ENCODE peak calls at places on chromosome 12, in seven cellular contexts. One of them, this sample, is unnamed.

GRCh38 chr12:88646824-88647223 is 66.6 kb upstream of the KITLG start:
- DNase-seq in WERI-Rb-1: no peak
- DNase-seq in hepatocyte: no peak
- DNase-seq in thoracic aorta: no peak
- DNase-seq in prostate gland: no peak
- DNase-seq in HCT116: no peak
- DNase-seq in astrocyte of the spinal cord: no peak
- DNase-seq in this sample: no peak

GRCh38 chr12:11482955-11483354 is 87.6 kb upstream of the PRB2 start:
- DNase-seq in thoracic aorta: no peak
- DNase-seq in astrocyte of the spinal cord: peak; percentile 79
- DNase-seq in hepatocyte: no peak
- DNase-seq in WERI-Rb-1: no peak
- DNase-seq in HCT116: no peak
- DNase-seq in prostate gland: no peak
- DNase-seq in this sample: peak; percentile 48

GRCh38 chr12:111156304-111156703 is 212.6 kb downstream of the PHETA1 start:
- DNase-seq in hepatocyte: no peak
- DNase-seq in astrocyte of the spinal cord: no peak
- DNase-seq in prostate gland: no peak
- DNase-seq in WERI-Rb-1: no peak
- DNase-seq in thoracic aorta: no peak
- DNase-seq in HCT116: peak; percentile 2
- DNase-seq in this sample: no peak

GRCh38 chr12:26135010-26135420 is 10.2 kb upstream of the BHLHE41 start:
- DNase-seq in astrocyte of the spinal cord: peak; percentile 87
- DNase-seq in hepatocyte: no peak
- DNase-seq in HCT116: no peak
- DNase-seq in prostate gland: peak; percentile 58
- DNase-seq in thoracic aorta: peak; percentile 43
- DNase-seq in WERI-Rb-1: no peak
- DNase-seq in this sample: peak; percentile 10

GRCh38 chr12:70664463-70664862 is 27.2 kb upstream of the PTPRB start:
- DNase-seq in HCT116: no peak
- DNase-seq in thoracic aorta: no peak
- DNase-seq in prostate gland: no peak
- DNase-seq in astrocyte of the spinal cord: peak; percentile 47
- DNase-seq in hepatocyte: no peak
- DNase-seq in WERI-Rb-1: no peak
- DNase-seq in this sample: no peak

GRCh38 chr12:27077586-27077985 is 4.8 kb downstream of the C12orf71 start:
- DNase-seq in HCT116: no peak
- DNase-seq in thoracic aorta: no peak
- DNase-seq in astrocyte of the spinal cord: no peak
- DNase-seq in hepatocyte: no peak
- DNase-seq in prostate gland: no peak
- DNase-seq in WERI-Rb-1: no peak
- DNase-seq in this sample: no peak

GRCh38 chr12:1369460-1369859 is 224.9 kb downstream of the FBXL14 start:
- DNase-seq in thoracic aorta: no peak
- DNase-seq in WERI-Rb-1: peak; percentile 23
- DNase-seq in astrocyte of the spinal cord: no peak
- DNase-seq in HCT116: no peak
- DNase-seq in hepatocyte: no peak
- DNase-seq in prostate gland: no peak
- DNase-seq in this sample: no peak

GRCh38 chr12:29695026-29695425 is 88.7 kb downstream of the TMTC1 start:
- DNase-seq in prostate gland: no peak
- DNase-seq in astrocyte of the spinal cord: no peak
- DNase-seq in thoracic aorta: no peak
- DNase-seq in WERI-Rb-1: no peak
- DNase-seq in hepatocyte: no peak
- DNase-seq in HCT116: no peak
- DNase-seq in this sample: peak; percentile 74

GRCh38 chr12:82415402-82415801 is 57.1 kb downstream of the METTL25 start:
- DNase-seq in prostate gland: no peak
- DNase-seq in HCT116: no peak
- DNase-seq in astrocyte of the spinal cord: peak; percentile 52
- DNase-seq in thoracic aorta: no peak
- DNase-seq in hepatocyte: no peak
- DNase-seq in WERI-Rb-1: no peak
- DNase-seq in this sample: no peak

GRCh38 chr12:95942106-95942531 is 295 bp downstream of the CCDC38 start:
- DNase-seq in astrocyte of the spinal cord: peak; percentile 3
- DNase-seq in HCT116: no peak
- DNase-seq in thoracic aorta: no peak
- DNase-seq in hepatocyte: no peak
- DNase-seq in prostate gland: no peak
- DNase-seq in WERI-Rb-1: no peak
- DNase-seq in this sample: no peak

GRCh38 chr12:31896514-31897039 is 62.6 kb upstream of the RESF1 start:
- DNase-seq in thoracic aorta: no peak
- DNase-seq in hepatocyte: peak; percentile 60
- DNase-seq in WERI-Rb-1: no peak
- DNase-seq in prostate gland: peak; percentile 7
- DNase-seq in HCT116: no peak
- DNase-seq in astrocyte of the spinal cord: peak; percentile 64
- DNase-seq in this sample: peak; percentile 6

GRCh38 chr12:14810953-14811483 is 3.0 kb downstream of the SMCO3 start:
- DNase-seq in prostate gland: peak; percentile 13
- DNase-seq in WERI-Rb-1: peak; percentile 28
- DNase-seq in thoracic aorta: no peak
- DNase-seq in HCT116: no peak
- DNase-seq in hepatocyte: peak; percentile 55
- DNase-seq in astrocyte of the spinal cord: peak; percentile 24
- DNase-seq in this sample: no peak

GRCh38 chr12:110079477-110080400 is 31.4 kb upstream of the C12orf76 start:
- DNase-seq in hepatocyte: peak; percentile 13
- DNase-seq in HCT116: no peak
- DNase-seq in astrocyte of the spinal cord: no peak
- DNase-seq in WERI-Rb-1: no peak
- DNase-seq in thoracic aorta: no peak
- DNase-seq in prostate gland: no peak
- DNase-seq in this sample: no peak

GRCh38 chr12:123928274-123928865 is 44.3 kb downstream of the CCDC92 start:
- DNase-seq in prostate gland: no peak
- DNase-seq in WERI-Rb-1: peak; percentile 65
- DNase-seq in HCT116: no peak
- DNase-seq in thoracic aorta: no peak
- DNase-seq in hepatocyte: no peak
- DNase-seq in astrocyte of the spinal cord: no peak
- DNase-seq in this sample: no peak

GRCh38 chr12:110039085-110039807 is 9.1 kb downstream of the C12orf76 start:
- DNase-seq in prostate gland: peak; percentile 60
- DNase-seq in hepatocyte: peak; percentile 80
- DNase-seq in astrocyte of the spinal cord: peak; percentile 91
- DNase-seq in thoracic aorta: peak; percentile 10
- DNase-seq in HCT116: no peak
- DNase-seq in WERI-Rb-1: no peak
- DNase-seq in this sample: peak; percentile 93

GRCh38 chr12:43241971-43242370 is 310.0 kb downstream of the ADAMTS20 start:
- DNase-seq in WERI-Rb-1: no peak
- DNase-seq in HCT116: no peak
- DNase-seq in astrocyte of the spinal cord: peak; percentile 50
- DNase-seq in thoracic aorta: no peak
- DNase-seq in prostate gland: no peak
- DNase-seq in hepatocyte: no peak
- DNase-seq in this sample: peak; percentile 39

GRCh38 chr12:31647106-31647505 is 12.4 kb upstream of the ETFBKMT start:
- DNase-seq in hepatocyte: no peak
- DNase-seq in astrocyte of the spinal cord: no peak
- DNase-seq in prostate gland: no peak
- DNase-seq in thoracic aorta: no peak
- DNase-seq in WERI-Rb-1: peak; percentile 35
- DNase-seq in HCT116: no peak
- DNase-seq in this sample: no peak

GRCh38 chr12:106128526-106129430 is 10.0 kb downstream of the NUAK1 start:
- DNase-seq in prostate gland: no peak
- DNase-seq in astrocyte of the spinal cord: no peak
- DNase-seq in WERI-Rb-1: no peak
- DNase-seq in HCT116: no peak
- DNase-seq in hepatocyte: no peak
- DNase-seq in thoracic aorta: no peak
- DNase-seq in this sample: no peak

GRCh38 chr12:3456809-3457208 is 34.2 kb upstream of the PRMT8 start:
- DNase-seq in thoracic aorta: no peak
- DNase-seq in WERI-Rb-1: peak; percentile 72
- DNase-seq in prostate gland: no peak
- DNase-seq in HCT116: no peak
- DNase-seq in astrocyte of the spinal cord: no peak
- DNase-seq in hepatocyte: no peak
- DNase-seq in this sample: no peak

GRCh38 chr12:7142809-7143465 is 12.8 kb downstream of the CLSTN3 start:
- DNase-seq in HCT116: no peak
- DNase-seq in astrocyte of the spinal cord: no peak
- DNase-seq in hepatocyte: no peak
- DNase-seq in prostate gland: no peak
- DNase-seq in thoracic aorta: no peak
- DNase-seq in WERI-Rb-1: no peak
- DNase-seq in this sample: no peak

GRCh38 chr12:54648265-54648664 is at the start of gene DCD:
- DNase-seq in hepatocyte: no peak
- DNase-seq in prostate gland: no peak
- DNase-seq in thoracic aorta: no peak
- DNase-seq in astrocyte of the spinal cord: no peak
- DNase-seq in WERI-Rb-1: no peak
- DNase-seq in HCT116: no peak
- DNase-seq in this sample: no peak

GRCh38 chr12:6148061-6148460 is 23.6 kb upstream of the VWF start:
- DNase-seq in WERI-Rb-1: no peak
- DNase-seq in thoracic aorta: no peak
- DNase-seq in prostate gland: no peak
- DNase-seq in astrocyte of the spinal cord: no peak
- DNase-seq in HCT116: no peak
- DNase-seq in hepatocyte: no peak
- DNase-seq in this sample: no peak

GRCh38 chr12:120962487-120963054 is 15.8 kb upstream of the HNF1A start:
- DNase-seq in HCT116: no peak
- DNase-seq in prostate gland: no peak
- DNase-seq in WERI-Rb-1: no peak
- DNase-seq in hepatocyte: no peak
- DNase-seq in thoracic aorta: no peak
- DNase-seq in astrocyte of the spinal cord: no peak
- DNase-seq in this sample: peak; percentile 19

GRCh38 chr12:59459966-59460365 is 135.9 kb upstream of the SLC16A7 start:
- DNase-seq in WERI-Rb-1: no peak
- DNase-seq in HCT116: no peak
- DNase-seq in thoracic aorta: no peak
- DNase-seq in astrocyte of the spinal cord: peak; percentile 12
- DNase-seq in prostate gland: no peak
- DNase-seq in hepatocyte: peak; percentile 10
- DNase-seq in this sample: peak; percentile 28

GRCh38 chr12:32309811-32310755 is 89.3 kb upstream of the FGD4 start:
- DNase-seq in HCT116: no peak
- DNase-seq in astrocyte of the spinal cord: no peak
- DNase-seq in WERI-Rb-1: peak; percentile 55
- DNase-seq in hepatocyte: peak; percentile 49
- DNase-seq in thoracic aorta: no peak
- DNase-seq in prostate gland: no peak
- DNase-seq in this sample: peak; percentile 20

DNA sequence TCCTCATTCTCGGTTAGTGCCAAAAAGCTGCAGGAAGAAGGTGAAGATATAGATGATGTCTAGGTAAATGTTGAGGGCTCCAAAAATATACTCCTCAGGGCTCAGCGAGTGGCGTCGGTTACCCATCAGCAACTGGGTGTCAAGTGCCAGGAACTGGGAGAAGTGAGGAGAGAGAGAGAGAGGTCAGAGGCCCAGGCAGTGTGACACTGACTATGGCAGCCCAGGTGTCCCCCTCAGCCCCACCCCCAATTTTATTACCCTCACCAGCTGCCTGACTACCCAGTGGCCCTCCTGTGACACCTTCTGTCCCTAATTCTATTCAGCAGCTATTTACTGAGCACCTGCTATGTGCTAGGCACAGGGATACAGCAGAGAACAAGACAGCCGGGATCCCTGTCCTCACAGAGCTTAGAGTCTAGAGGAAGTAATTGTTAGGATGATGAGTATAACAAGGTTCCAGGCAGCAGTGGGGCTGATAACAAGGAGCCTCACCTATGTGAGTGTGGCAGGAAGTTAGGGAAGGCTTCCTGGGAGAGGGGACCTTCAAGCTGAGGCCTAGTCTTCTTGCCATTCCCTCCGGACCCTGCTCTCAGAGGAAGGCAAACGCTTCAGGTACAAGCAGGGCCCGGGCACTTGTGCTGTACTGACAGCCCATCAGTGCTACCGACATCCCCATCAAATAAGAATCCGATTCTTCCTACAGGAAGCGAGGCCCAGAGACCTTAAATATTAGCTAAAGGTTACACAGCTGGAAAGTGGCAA is 27.8 kb upstream of the BCDIN3D start:
- DNase-seq in WERI-Rb-1: no peak
- DNase-seq in thoracic aorta: no peak
- DNase-seq in prostate gland: no peak
- DNase-seq in astrocyte of the spinal cord: no peak
- DNase-seq in HCT116: no peak
- DNase-seq in hepatocyte: no peak
- DNase-seq in this sample: no peak
- TF ChIP-seq CTCF in WERI-Rb-1: no peak
- TF ChIP-seq CTCF in thoracic aorta: no peak
- TF ChIP-seq CTCF in prostate gland: no peak
- TF ChIP-seq CTCF in astrocyte of the spinal cord: no peak
- TF ChIP-seq CTCF in HCT116: no peak
- TF ChIP-seq CTCF in hepatocyte: no peak
- TF ChIP-seq CTCF in this sample: no peak

GRCh38 chr12:28539691-28540323 is 349.6 kb downstream of the CCDC91 start:
- DNase-seq in hepatocyte: no peak
- DNase-seq in HCT116: no peak
- DNase-seq in prostate gland: no peak
- DNase-seq in astrocyte of the spinal cord: no peak
- DNase-seq in thoracic aorta: no peak
- DNase-seq in WERI-Rb-1: no peak
- DNase-seq in this sample: peak; percentile 25
- H3K4me3 ChIP-seq in hepatocyte: no peak overlapping the region
- H3K4me3 ChIP-seq in HCT116: no peak overlapping the region
- H3K4me3 ChIP-seq in prostate gland: no peak overlapping the region
- H3K4me3 ChIP-seq in astrocyte of the spinal cord: no peak overlapping the region
- H3K4me3 ChIP-seq in thoracic aorta: no peak overlapping the region
- H3K4me3 ChIP-seq in WERI-Rb-1: no peak overlapping the region
- H3K4me3 ChIP-seq in this sample: no peak overlapping the region

DNA sequence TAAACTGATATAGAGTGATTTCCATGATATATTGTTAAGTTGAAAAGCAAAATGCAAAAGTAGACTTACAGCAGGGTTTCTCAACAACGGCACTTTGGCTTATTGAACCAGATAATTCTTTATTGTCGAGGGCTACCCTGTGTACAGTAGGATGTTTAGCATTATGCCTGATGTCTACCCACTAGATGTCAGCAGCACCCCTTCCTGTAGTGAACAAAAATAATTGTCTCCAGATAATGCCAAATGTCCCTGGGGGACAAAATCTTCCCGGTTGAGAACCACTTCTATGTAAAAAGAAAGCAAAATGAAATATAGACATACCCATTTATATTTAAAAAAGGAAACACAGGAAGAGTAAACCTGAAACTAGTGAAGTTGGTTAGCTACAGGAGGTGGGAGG is 32.4 kb downstream of the ABCD2 start:
- DNase-seq in WERI-Rb-1: peak; percentile 14
- DNase-seq in prostate gland: no peak
- DNase-seq in HCT116: peak; percentile 19
- DNase-seq in hepatocyte: no peak
- DNase-seq in thoracic aorta: no peak
- DNase-seq in astrocyte of the spinal cord: peak; percentile 33
- DNase-seq in this sample: peak; percentile 41
- TF ChIP-seq CTCF in WERI-Rb-1: peak; percentile 45
- TF ChIP-seq CTCF in prostate gland: no peak
- TF ChIP-seq CTCF in HCT116: peak; percentile 44
- TF ChIP-seq CTCF in hepatocyte: peak; percentile 13
- TF ChIP-seq CTCF in thoracic aorta: no peak
- TF ChIP-seq CTCF in astrocyte of the spinal cord: peak; percentile 41
- TF ChIP-seq CTCF in this sample: peak; percentile 41

GRCh38 chr12:186006-186625 is 27.8 kb downstream of the SLC6A12 start:
- DNase-seq in prostate gland: no peak
- DNase-seq in HCT116: no peak
- DNase-seq in hepatocyte: no peak
- DNase-seq in astrocyte of the spinal cord: no peak
- DNase-seq in WERI-Rb-1: peak; percentile 57
- DNase-seq in thoracic aorta: no peak
- DNase-seq in this sample: no peak
- H3K4me3 ChIP-seq in prostate gland: no peak overlapping the region
- H3K4me3 ChIP-seq in HCT116: no peak overlapping the region
- H3K4me3 ChIP-seq in hepatocyte: no peak overlapping the region
- H3K4me3 ChIP-seq in astrocyte of the spinal cord: no peak overlapping the region
- H3K4me3 ChIP-seq in WERI-Rb-1: no peak overlapping the region
- H3K4me3 ChIP-seq in thoracic aorta: no peak overlapping the region
- H3K4me3 ChIP-seq in this sample: no peak overlapping the region

This sample was measured in fibroblast of mammary gland.